ENCODE peak calls at places on chromosomes 13 and 19, in six cellular contexts. C is thoracic aorta, V is PC-9, I is heart right ventricle, Y is ovary, A is neural progenitor cell. T is an unnamed sample.

GRCh38 chr13:77896536-77896935 is 22.1 kb downstream of the EDNRB start:
- DNase-seq in I (no peak), Y (no peak), A (no peak), C (no peak), V (no peak), T (no peak)

GRCh38 chr13:27171244-27171829 is at the start of gene USP12:
- DNase-seq in A (no peak), Y (peak; percentile 55), C (peak; percentile 15), I (peak; percentile 43), V (peak; percentile 27), T (no peak)

GRCh38 chr13:74678308-74678958 is 544.2 kb upstream of the KLF12 start:
- DNase-seq in C (no peak), V (no peak), I (no peak), Y (no peak), A (no peak), T (no peak)

GRCh38 chr19:47095707-47096704 is 17.6 kb downstream of the ZC3H4 start:
- DNase-seq in C (no peak), I (peak; percentile 72), Y (no peak), V (peak; percentile 98), A (no peak), T (peak; percentile 99)

GRCh38 chr19:40433391-40434216 is 7.8 kb upstream of the SERTAD1 start:
- DNase-seq in Y (peak; percentile 90), A (peak; percentile 91), I (peak; percentile 91), C (peak; percentile 52), V (peak; percentile 96), T (peak; percentile 93)

GRCh38 chr19:50398675-50399367 is 14.7 kb downstream of the POLD1 start:
- DNase-seq in A (no peak), Y (no peak), V (no peak), I (no peak), C (no peak), T (no peak)

GRCh38 chr13:47853236-47853635 is 147.8 kb downstream of the SUCLA2 start:
- DNase-seq in A (no peak), I (no peak), C (no peak), V (no peak), Y (no peak), T (no peak)

GRCh38 chr13:26037302-26037701 is 14.5 kb downstream of the SHISA2 start:
- DNase-seq in C (no peak), Y (no peak), I (no peak), A (peak; percentile 84), V (no peak), T (peak; percentile 20)

GRCh38 chr13:33069365-33069764 is 53.1 kb downstream of the KL start:
- DNase-seq in V (no peak), A (no peak), I (no peak), Y (no peak), C (no peak), T (peak; percentile 27)

GRCh38 chr19:19236173-19236572 is 24.4 kb downstream of the NCAN start:
- DNase-seq in V (no peak), I (no peak), A (no peak), C (no peak), Y (no peak), T (no peak)

GRCh38 chr19:49064768-49065611 is at the start of gene NTF4:
- DNase-seq in V (peak; percentile 75), I (no peak), Y (no peak), C (no peak), A (peak; percentile 88), T (peak; percentile 20)

GRCh38 chr19:50568321-50569022 is at the start of gene LRRC4B:
- DNase-seq in Y (no peak), V (no peak), C (no peak), A (peak; percentile 79), I (no peak), T (no peak)

GRCh38 chr19:42683917-42684513 is 56.3 kb downstream of the PSG3 start:
- DNase-seq in A (peak; percentile 11), Y (no peak), C (no peak), I (no peak), V (no peak), T (no peak)

GRCh38 chr19:50205681-50206138 is 2.3 kb downstream of the MYH14 start:
- DNase-seq in Y (no peak), A (peak; percentile 9), I (no peak), V (peak; percentile 90), C (no peak), T (peak; percentile 94)

GRCh38 chr19:13138171-13138915 is 11.8 kb downstream of the STX10 start:
- DNase-seq in A (no peak), Y (no peak), I (no peak), C (no peak), V (no peak), T (no peak)

GRCh38 chr13:19634129-19634740 is 776 bp downstream of the MPHOSPH8 start:
- DNase-seq in Y (no peak), A (peak; percentile 19), C (no peak), I (no peak), V (peak; percentile 12), T (no peak)

GRCh38 chr19:12799723-12800343 is 1.8 kb downstream of the PRDX2 start:
- DNase-seq in Y (no peak), C (no peak), V (no peak), A (no peak), I (no peak), T (no peak)

GRCh38 chr19:18606281-18607221 is at the start of gene CRLF1:
- DNase-seq in Y (no peak), I (no peak), V (no peak), A (peak; percentile 55), C (no peak), T (no peak)

GRCh38 chr13:98279473-98280175 is 102.6 kb upstream of the RNF113B start:
- DNase-seq in Y (no peak), I (no peak), V (peak; percentile 14), A (no peak), C (no peak), T (no peak)

GRCh38 chr19:31518626-31519025 is 169.4 kb upstream of the TSHZ3 start:
- DNase-seq in Y (no peak), I (no peak), V (no peak), A (no peak), C (no peak), T (no peak)

GRCh38 chr13:93805736-93806135 is 579.1 kb downstream of the GPC6 start:
- DNase-seq in C (no peak), V (no peak), I (no peak), A (peak; percentile 66), Y (no peak), T (no peak)

GRCh38 chr13:24038846-24039330 is 121.6 kb upstream of the SPATA13 start:
- DNase-seq in Y (no peak), I (no peak), V (peak; percentile 59), C (no peak), A (no peak), T (no peak)

GRCh38 chr19:20423381-20424207 is 142.0 kb downstream of the ZNF737 start:
- DNase-seq in I (peak; percentile 57), V (peak; percentile 8), A (peak; percentile 37), C (no peak), Y (peak; percentile 68), T (peak; percentile 50)

GRCh38 chr13:75217949-75218348 is 264.0 kb downstream of the TBC1D4 start:
- DNase-seq in I (no peak), A (peak; percentile 35), V (no peak), Y (no peak), C (no peak), T (no peak)

GRCh38 chr13:109610517-109610916 is 175.9 kb downstream of the IRS2 start:
- DNase-seq in V (peak; percentile 18), A (peak; percentile 50), C (no peak), Y (peak; percentile 26), I (peak; percentile 37), T (peak; percentile 37)

DNA sequence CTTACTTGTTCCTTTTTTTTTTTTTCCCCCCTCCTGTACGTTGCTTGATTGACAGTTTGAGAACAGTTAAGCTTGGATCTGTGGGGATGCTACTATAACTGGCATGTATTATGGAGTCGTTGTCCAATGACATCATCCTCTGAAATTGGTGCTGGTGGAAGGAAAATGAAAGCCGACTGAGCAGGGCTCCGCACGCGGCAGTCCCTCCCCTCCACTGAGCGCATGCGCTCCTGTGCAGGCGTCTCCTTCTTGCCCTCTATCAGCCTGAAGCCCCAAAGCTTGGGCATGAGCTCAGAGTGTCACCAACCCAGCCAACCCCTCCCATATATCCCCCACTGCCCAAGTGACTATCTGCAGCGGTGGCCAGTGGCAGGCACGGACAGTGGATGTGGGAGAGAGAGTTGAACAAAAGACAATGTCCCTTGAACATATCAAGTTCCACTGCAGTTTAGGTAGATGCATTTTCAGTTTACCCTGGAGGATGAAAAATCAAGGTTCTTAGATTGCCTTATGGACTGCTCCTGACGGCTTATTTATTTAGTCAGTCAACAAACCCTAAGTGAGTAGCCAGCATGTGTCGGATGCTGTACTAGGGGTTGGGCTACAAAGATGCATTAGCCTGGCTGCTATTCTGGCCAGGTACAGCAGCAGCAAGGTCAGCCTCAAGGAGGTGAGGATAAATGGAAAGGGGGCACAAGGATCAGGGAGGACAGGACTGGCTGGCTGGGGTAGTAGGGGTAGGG is 20.8 kb downstream of the MBNL2 start:
- DNase-seq in Y (no peak), V (no peak), A (no peak), C (no peak), I (peak; percentile 50), T (no peak)
- H3K4me1 ChIP-seq in Y (peaks cover 18% of the 10 kb centered on the region), V (peaks cover 13% of the 10 kb centered on the region), A (no peaks in the 10 kb centered on the region), C (peaks cover 52% of the 10 kb centered on the region), I (peaks cover 26% of the 10 kb centered on the region), T (peaks cover 3% of the 10 kb centered on the region)

DNA sequence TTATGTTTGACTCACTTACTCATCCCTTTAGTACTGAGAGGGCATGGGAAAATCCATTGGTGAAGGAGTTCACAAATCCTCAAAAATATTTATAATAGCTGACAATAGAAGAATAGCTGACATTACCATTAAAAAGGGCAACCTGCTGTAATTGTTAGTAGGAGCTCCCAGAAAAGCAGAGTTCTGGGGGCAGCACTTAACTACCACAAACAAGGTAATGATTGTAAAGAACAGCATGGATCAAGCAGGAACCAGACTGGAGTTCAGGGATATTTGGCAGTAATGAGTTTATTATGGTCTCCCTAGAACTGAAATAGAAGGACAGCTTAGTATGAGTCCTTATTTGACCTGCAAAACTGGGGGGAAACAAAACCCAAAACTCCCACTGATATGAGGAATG is 285.9 kb upstream of the KLHL1 start:
- DNase-seq in I (no peak), Y (no peak), V (no peak), A (peak; percentile 3), C (no peak), T (no peak)
- TF ChIP-seq CTCF in I (no peak), Y (no peak), V (no peak), A (no peak), C (no peak), T (no peak)

DNA sequence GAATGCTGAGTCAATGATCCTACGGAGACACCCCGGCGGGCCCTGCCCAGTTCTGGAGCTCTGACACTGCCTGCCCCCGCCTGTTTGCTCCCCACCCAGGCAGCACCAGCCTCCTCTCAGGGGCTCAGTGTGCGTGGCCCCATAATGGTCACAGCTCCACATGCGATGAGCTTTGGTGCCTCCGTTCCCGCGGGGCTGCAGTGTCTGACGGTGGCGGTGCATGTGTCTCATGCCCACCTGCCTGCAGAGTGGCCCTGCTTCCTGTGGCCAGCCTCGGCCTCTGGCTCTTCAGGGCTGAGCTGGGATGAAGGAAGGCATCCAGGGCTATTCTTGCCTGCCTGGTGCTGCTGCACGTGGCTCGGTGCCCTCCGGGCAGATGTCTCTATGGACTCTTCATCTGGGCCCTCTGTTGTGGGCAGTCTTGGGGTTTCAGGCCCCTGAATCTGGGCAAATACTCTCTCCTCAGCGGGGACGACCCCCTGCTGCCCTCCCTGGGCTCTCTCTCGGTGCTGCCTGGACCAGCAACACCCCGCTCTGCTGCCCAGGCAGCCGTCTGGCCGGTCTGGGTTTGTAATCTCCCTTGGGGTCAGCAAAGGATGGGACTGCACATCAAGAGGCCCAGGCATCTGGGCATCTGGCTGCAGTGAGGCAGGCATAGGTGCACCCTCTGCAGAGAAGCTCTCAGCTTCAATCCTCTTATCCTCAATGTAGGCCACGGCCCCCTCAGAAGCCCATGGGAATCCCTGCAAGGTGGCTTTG is 19.3 kb upstream of the TMEM255B start:
- DNase-seq in Y (no peak), V (no peak), I (no peak), C (no peak), A (no peak), T (no peak)
- H3K4me1 ChIP-seq in Y (no peaks in the 10 kb centered on the region), V (peaks cover 16% of the 10 kb centered on the region), I (no peaks in the 10 kb centered on the region), C (no peaks in the 10 kb centered on the region), A (peaks cover 3% of the 10 kb centered on the region), T (no peaks in the 10 kb centered on the region)

GRCh38 chr13:90968510-90968909 is 379.0 kb upstream of the MIR17HG start:
- DNase-seq in C (no peak), A (peak; percentile 65), V (peak; percentile 22), Y (no peak), I (no peak), T (no peak)
- TF ChIP-seq CTCF in C (no peak), A (peak; percentile 67), V (peak; percentile 51), Y (no peak), I (peak; percentile 44), T (no peak)

T was measured in colonic mucosa.